ENCODE peak calls at places on chromosomes 5 and 9, in four cellular contexts. One of them, this sample, is unnamed.

GRCh38 chr5:149915392-149916260 is 29.0 kb downstream of the PDE6A start:
- DNase-seq in esophagus squamous epithelium: no peak
- DNase-seq in cardiac fibroblast: no peak
- DNase-seq in psoas muscle: no peak
- DNase-seq in this sample: no peak

GRCh38 chr9:112119225-112120045 is 55.7 kb downstream of the SUSD1 start:
- DNase-seq in psoas muscle: no peak
- DNase-seq in esophagus squamous epithelium: no peak
- DNase-seq in cardiac fibroblast: no peak
- DNase-seq in this sample: no peak

GRCh38 chr5:54620583-54620933 is 103.0 kb downstream of the SNX18 start:
- DNase-seq in cardiac fibroblast: no peak
- DNase-seq in psoas muscle: no peak
- DNase-seq in esophagus squamous epithelium: no peak
- DNase-seq in this sample: no peak

GRCh38 chr5:157343842-157344790 is 78.2 kb downstream of the CYFIP2 start:
- DNase-seq in esophagus squamous epithelium: no peak
- DNase-seq in cardiac fibroblast: no peak
- DNase-seq in psoas muscle: no peak
- DNase-seq in this sample: no peak

GRCh38 chr5:133610489-133611356 is 1.6 kb downstream of the FSTL4 start:
- DNase-seq in esophagus squamous epithelium: no peak
- DNase-seq in cardiac fibroblast: peak; percentile 28
- DNase-seq in psoas muscle: peak; percentile 75
- DNase-seq in this sample: peak; percentile 78

GRCh38 chr5:145683426-145683825 is 151.7 kb downstream of the PRELID2 start:
- DNase-seq in cardiac fibroblast: no peak
- DNase-seq in psoas muscle: no peak
- DNase-seq in esophagus squamous epithelium: no peak
- DNase-seq in this sample: no peak

GRCh38 chr9:23842531-23843129 is 16.6 kb upstream of the ELAVL2 start:
- DNase-seq in psoas muscle: no peak
- DNase-seq in cardiac fibroblast: no peak
- DNase-seq in esophagus squamous epithelium: no peak
- DNase-seq in this sample: no peak

GRCh38 chr5:16539169-16539666 is 73.6 kb upstream of the ZNF622 start:
- DNase-seq in psoas muscle: peak; percentile 93
- DNase-seq in cardiac fibroblast: peak; percentile 59
- DNase-seq in esophagus squamous epithelium: no peak
- DNase-seq in this sample: no peak

GRCh38 chr9:121769939-121770338 is 118.5 kb downstream of the DAB2IP start:
- DNase-seq in psoas muscle: peak; percentile 31
- DNase-seq in esophagus squamous epithelium: no peak
- DNase-seq in cardiac fibroblast: no peak
- DNase-seq in this sample: no peak

GRCh38 chr9:36980148-36980974 is 53.7 kb downstream of the PAX5 start:
- DNase-seq in esophagus squamous epithelium: no peak
- DNase-seq in cardiac fibroblast: no peak
- DNase-seq in psoas muscle: no peak
- DNase-seq in this sample: no peak

GRCh38 chr9:96331236-96331947 is 29.4 kb upstream of the HSD17B3 start:
- DNase-seq in esophagus squamous epithelium: no peak
- DNase-seq in psoas muscle: no peak
- DNase-seq in cardiac fibroblast: peak; percentile 21
- DNase-seq in this sample: no peak

GRCh38 chr5:148202531-148203092 is at the start of gene SPINK6:
- DNase-seq in esophagus squamous epithelium: no peak
- DNase-seq in cardiac fibroblast: no peak
- DNase-seq in psoas muscle: no peak
- DNase-seq in this sample: no peak

GRCh38 chr5:178467261-178468195 is 122.7 kb downstream of the COL23A1 start:
- DNase-seq in cardiac fibroblast: peak; percentile 23
- DNase-seq in esophagus squamous epithelium: no peak
- DNase-seq in psoas muscle: no peak
- DNase-seq in this sample: peak; percentile 79

GRCh38 chr9:97628668-97629067 is 4.5 kb downstream of the TSTD2 start:
- DNase-seq in cardiac fibroblast: no peak
- DNase-seq in psoas muscle: no peak
- DNase-seq in esophagus squamous epithelium: no peak
- DNase-seq in this sample: no peak

GRCh38 chr9:97629136-97629535 is 4.0 kb downstream of the TSTD2 start:
- DNase-seq in psoas muscle: no peak
- DNase-seq in cardiac fibroblast: no peak
- DNase-seq in esophagus squamous epithelium: no peak
- DNase-seq in this sample: no peak

GRCh38 chr9:97623946-97624345 is 9.2 kb downstream of the TSTD2 start:
- DNase-seq in esophagus squamous epithelium: no peak
- DNase-seq in cardiac fibroblast: no peak
- DNase-seq in psoas muscle: no peak
- DNase-seq in this sample: no peak

GRCh38 chr9:97625620-97626019 is 7.5 kb downstream of the TSTD2 start:
- DNase-seq in esophagus squamous epithelium: no peak
- DNase-seq in psoas muscle: no peak
- DNase-seq in cardiac fibroblast: no peak
- DNase-seq in this sample: no peak

GRCh38 chr9:97627624-97628023 is 5.5 kb downstream of the TSTD2 start:
- DNase-seq in psoas muscle: no peak
- DNase-seq in cardiac fibroblast: no peak
- DNase-seq in esophagus squamous epithelium: no peak
- DNase-seq in this sample: no peak
- H3K4me3 ChIP-seq in psoas muscle: no peak overlapping the region
- H3K4me3 ChIP-seq in cardiac fibroblast: no peak overlapping the region
- H3K4me3 ChIP-seq in esophagus squamous epithelium: no peak overlapping the region
- H3K4me3 ChIP-seq in this sample: peak overlapping the region; percentile 2

GRCh38 chr5:58925627-58926545 is 343.0 kb downstream of the RAB3C start:
- DNase-seq in esophagus squamous epithelium: no peak
- DNase-seq in cardiac fibroblast: no peak
- DNase-seq in psoas muscle: no peak
- DNase-seq in this sample: no peak
- H3K4me3 ChIP-seq in esophagus squamous epithelium: no peak overlapping the region
- H3K4me3 ChIP-seq in cardiac fibroblast: no peak overlapping the region
- H3K4me3 ChIP-seq in psoas muscle: no peak overlapping the region
- H3K4me3 ChIP-seq in this sample: no peak overlapping the region

GRCh38 chr9:128999581-129000206 is 28.4 kb downstream of the SH3GLB2 start:
- DNase-seq in esophagus squamous epithelium: no peak
- DNase-seq in psoas muscle: no peak
- DNase-seq in cardiac fibroblast: no peak
- DNase-seq in this sample: no peak

GRCh38 chr9:128995791-128996190 is 32.3 kb downstream of the SH3GLB2 start:
- DNase-seq in esophagus squamous epithelium: no peak
- DNase-seq in psoas muscle: no peak
- DNase-seq in cardiac fibroblast: peak; percentile 77
- DNase-seq in this sample: no peak

GRCh38 chr9:129002989-129003388 is 25.1 kb downstream of the SH3GLB2 start:
- DNase-seq in psoas muscle: no peak
- DNase-seq in cardiac fibroblast: no peak
- DNase-seq in esophagus squamous epithelium: no peak
- DNase-seq in this sample: no peak

GRCh38 chr9:129001504-129002325 is 26.4 kb downstream of the SH3GLB2 start:
- DNase-seq in cardiac fibroblast: no peak
- DNase-seq in esophagus squamous epithelium: no peak
- DNase-seq in psoas muscle: no peak
- DNase-seq in this sample: no peak

GRCh38 chr9:128998462-128998861 is 29.7 kb downstream of the SH3GLB2 start:
- DNase-seq in psoas muscle: no peak
- DNase-seq in esophagus squamous epithelium: no peak
- DNase-seq in cardiac fibroblast: no peak
- DNase-seq in this sample: no peak
- H3K4me3 ChIP-seq in psoas muscle: no peak overlapping the region
- H3K4me3 ChIP-seq in esophagus squamous epithelium: no peak overlapping the region
- H3K4me3 ChIP-seq in cardiac fibroblast: no peak overlapping the region
- H3K4me3 ChIP-seq in this sample: no peak overlapping the region

GRCh38 chr5:141635646-141636045 is 1.0 kb downstream of the HDAC3 start:
- DNase-seq in cardiac fibroblast: no peak
- DNase-seq in esophagus squamous epithelium: no peak
- DNase-seq in psoas muscle: no peak
- DNase-seq in this sample: no peak
- H3K4me3 ChIP-seq in cardiac fibroblast: peak overlapping the region; percentile 90
- H3K4me3 ChIP-seq in esophagus squamous epithelium: peak overlapping the region; percentile 82
- H3K4me3 ChIP-seq in psoas muscle: peak overlapping the region; percentile 86
- H3K4me3 ChIP-seq in this sample: peak overlapping the region; percentile 92

DNA sequence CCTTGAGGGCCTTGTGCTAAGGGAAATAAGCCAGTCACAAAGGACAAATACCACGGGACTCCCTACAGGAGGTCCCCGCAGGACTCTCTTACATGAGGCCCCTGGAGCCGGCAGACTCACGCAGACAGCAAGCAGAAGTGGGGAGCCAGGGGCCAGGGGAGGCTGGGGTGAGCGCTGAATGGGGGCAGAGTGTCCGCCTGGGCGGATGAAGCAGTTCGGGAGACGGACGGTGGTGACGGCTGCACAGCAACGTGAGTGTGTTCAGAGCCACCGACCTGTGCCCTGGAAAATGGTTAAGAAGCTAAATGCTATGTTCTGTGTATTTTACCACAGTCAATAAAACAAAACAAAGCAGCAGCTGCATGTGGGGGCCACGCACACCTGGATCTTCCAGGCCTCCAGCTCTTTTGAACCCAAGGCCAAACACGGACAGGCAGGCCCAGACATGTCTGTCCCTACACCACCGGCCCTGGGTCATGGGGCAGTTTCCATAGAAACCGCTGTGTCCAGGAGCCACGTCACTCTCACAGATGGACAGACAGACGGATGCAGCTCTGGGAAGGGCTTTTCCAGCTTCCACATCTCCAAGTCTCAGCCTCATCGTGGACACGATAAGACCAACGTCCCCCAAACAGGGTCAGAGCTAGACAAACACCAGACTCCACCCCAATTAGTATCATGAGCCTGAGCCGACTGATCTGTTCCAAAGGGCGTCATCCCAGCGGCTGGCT is 103.9 kb downstream of the VAV2 start:
- DNase-seq in esophagus squamous epithelium: no peak
- DNase-seq in cardiac fibroblast: no peak
- DNase-seq in psoas muscle: no peak
- DNase-seq in this sample: no peak
- H3K4me3 ChIP-seq in esophagus squamous epithelium: no peak overlapping the region
- H3K4me3 ChIP-seq in cardiac fibroblast: no peak overlapping the region
- H3K4me3 ChIP-seq in psoas muscle: no peak overlapping the region
- H3K4me3 ChIP-seq in this sample: no peak overlapping the region

GRCh38 chr9:88074931-88075330 is 63.3 kb downstream of the SPATA31C2 start:
- DNase-seq in psoas muscle: no peak
- DNase-seq in cardiac fibroblast: no peak
- DNase-seq in esophagus squamous epithelium: no peak
- DNase-seq in this sample: no peak

GRCh38 chr9:88076286-88077070 is 61.8 kb downstream of the SPATA31C2 start:
- DNase-seq in cardiac fibroblast: peak; percentile 79
- DNase-seq in psoas muscle: peak; percentile 61
- DNase-seq in esophagus squamous epithelium: no peak
- DNase-seq in this sample: peak; percentile 90

GRCh38 chr9:88072831-88073365 is 65.4 kb downstream of the SPATA31C2 start:
- DNase-seq in esophagus squamous epithelium: no peak
- DNase-seq in psoas muscle: no peak
- DNase-seq in cardiac fibroblast: no peak
- DNase-seq in this sample: no peak

GRCh38 chr9:88075966-88076285 is 62.3 kb downstream of the SPATA31C2 start:
- DNase-seq in esophagus squamous epithelium: no peak
- DNase-seq in cardiac fibroblast: no peak
- DNase-seq in psoas muscle: no peak
- DNase-seq in this sample: no peak

DNA sequence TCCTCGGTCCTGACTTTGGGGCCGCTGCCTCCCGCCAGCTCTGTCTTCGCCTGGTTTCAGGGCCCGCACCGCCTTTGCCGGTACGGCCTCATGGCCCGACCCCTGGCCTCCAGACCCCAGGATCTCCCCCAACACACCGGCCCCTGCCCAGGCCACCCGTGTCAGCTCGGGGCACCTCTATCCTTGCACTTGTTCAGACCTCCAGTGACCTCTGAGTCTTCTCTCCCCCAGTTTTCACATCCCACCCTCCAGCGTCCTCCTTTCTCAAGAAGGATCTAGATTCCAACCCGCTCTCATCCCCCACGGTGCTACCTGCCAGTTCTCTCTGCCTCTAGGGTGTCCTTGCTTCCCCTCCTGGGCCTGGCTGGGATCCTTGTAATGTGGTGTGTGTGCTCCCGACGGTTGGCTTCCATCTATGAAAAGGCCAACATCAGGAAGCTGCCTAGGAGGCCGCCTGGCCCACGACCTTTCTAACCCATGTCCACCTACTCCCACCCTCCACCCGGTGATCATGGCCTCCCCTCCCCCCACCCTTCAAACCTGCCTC is 61.1 kb downstream of the SPATA31C2 start:
- DNase-seq in esophagus squamous epithelium: no peak
- DNase-seq in cardiac fibroblast: no peak
- DNase-seq in psoas muscle: no peak
- DNase-seq in this sample: no peak
- H3K4me3 ChIP-seq in esophagus squamous epithelium: peak overlapping the region; percentile 55
- H3K4me3 ChIP-seq in cardiac fibroblast: peak overlapping the region; percentile 58
- H3K4me3 ChIP-seq in psoas muscle: peak overlapping the region; percentile 65
- H3K4me3 ChIP-seq in this sample: peak overlapping the region; percentile 63

GRCh38 chr9:72292184-72292787 is 72.7 kb downstream of the ZFAND5 start:
- DNase-seq in esophagus squamous epithelium: no peak
- DNase-seq in psoas muscle: no peak
- DNase-seq in cardiac fibroblast: peak; percentile 71
- DNase-seq in this sample: no peak
- H3K4me3 ChIP-seq in esophagus squamous epithelium: no peak overlapping the region
- H3K4me3 ChIP-seq in psoas muscle: no peak overlapping the region
- H3K4me3 ChIP-seq in cardiac fibroblast: no peak overlapping the region
- H3K4me3 ChIP-seq in this sample: no peak overlapping the region

DNA sequence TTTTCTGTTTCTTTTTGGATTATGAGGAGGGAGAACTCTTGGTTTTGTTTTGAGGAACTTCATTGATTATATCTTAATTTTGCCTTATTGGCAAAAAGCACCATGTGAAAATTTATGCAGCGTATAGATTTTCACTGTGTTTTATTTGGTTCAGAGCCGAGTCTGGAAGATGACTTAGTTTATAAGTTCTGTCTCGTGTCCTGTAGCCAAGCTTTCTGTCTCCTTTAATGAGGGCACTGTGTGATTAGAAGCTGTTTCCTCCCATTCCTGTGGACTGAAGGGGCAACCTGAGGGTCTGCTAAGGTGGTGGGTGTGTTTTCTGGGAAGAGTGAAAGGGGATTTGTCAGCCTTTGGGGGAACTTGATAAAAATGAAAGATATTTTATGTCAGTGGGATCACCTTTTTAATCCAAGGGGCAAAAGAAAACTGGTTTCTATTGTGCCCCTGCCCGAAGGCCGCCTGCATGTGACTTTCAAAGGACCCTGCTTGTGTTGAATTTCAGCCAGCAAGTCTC is 262.1 kb downstream of the FANCC start:
- DNase-seq in psoas muscle: no peak
- DNase-seq in cardiac fibroblast: no peak
- DNase-seq in esophagus squamous epithelium: no peak
- DNase-seq in this sample: no peak
- H3K4me3 ChIP-seq in psoas muscle: peak overlapping the region; percentile 47
- H3K4me3 ChIP-seq in cardiac fibroblast: no peak overlapping the region
- H3K4me3 ChIP-seq in esophagus squamous epithelium: peak overlapping the region; percentile 59
- H3K4me3 ChIP-seq in this sample: peak overlapping the region; percentile 1

This sample was measured in lower lobe of right lung.